ENCODE peak calls at places on chromosomes 16 and 17, in seven cellular contexts. R is CD4-positive, alpha-beta memory T cell; Z is A549; X is tibial artery; O is brain microvascular endothelial cell; V is breast epithelium; L is neuronal stem cell. C is an unnamed sample.

GRCh38 chr17:71615820-71616219 is 505.0 kb upstream of the SOX9 start:
- DNase-seq in R (no peak), Z (no peak), X (no peak), L (no peak), V (no peak), O (no peak), C (no peak)

GRCh38 chr17:60901806-60902205 is 224.2 kb downstream of the BCAS3 start:
- DNase-seq in V (no peak), O (no peak), R (no peak), X (no peak), L (no peak), Z (no peak), C (no peak)

GRCh38 chr16:4651842-4652241 is 27.2 kb downstream of the MGRN1 start:
- DNase-seq in R (no peak), O (no peak), L (no peak), Z (no peak), V (no peak), X (no peak), C (no peak)

GRCh38 chr16:67842509-67843342 is 606 bp downstream of the THAP11 start:
- DNase-seq in O (peak; percentile 41), L (peak; percentile 50), X (peak; percentile 76), R (peak; percentile 87), V (no peak), Z (no peak), C (peak; percentile 55)

GRCh38 chr16:11429113-11429512 is 83.9 kb downstream of the RMI2 start:
- DNase-seq in V (no peak), X (no peak), O (no peak), R (no peak), L (no peak), Z (no peak), C (no peak)

GRCh38 chr17:36001862-36002603 is 680 bp upstream of the CCL15 start:
- DNase-seq in L (no peak), X (no peak), R (no peak), Z (no peak), O (no peak), V (no peak), C (no peak)

GRCh38 chr17:42525221-42525620 is 10.8 kb upstream of the NAGLU start:
- DNase-seq in V (no peak), X (no peak), O (peak; percentile 47), Z (no peak), R (no peak), L (no peak), C (no peak)

GRCh38 chr16:13014516-13014915 is 113.1 kb downstream of the SHISA9 start:
- DNase-seq in X (no peak), L (no peak), O (no peak), Z (no peak), V (no peak), R (no peak), C (no peak)

GRCh38 chr17:69913241-69914015 is 161.6 kb upstream of the KCNJ16 start:
- DNase-seq in R (no peak), Z (no peak), X (no peak), L (no peak), V (no peak), O (no peak), C (no peak)

GRCh38 chr17:77842148-77842905 is 116.2 kb upstream of the TNRC6C start:
- DNase-seq in V (no peak), O (peak; percentile 34), Z (no peak), X (peak; percentile 45), L (no peak), R (no peak), C (no peak)

GRCh38 chr16:84511821-84512220 is 7.4 kb upstream of the MEAK7 start:
- DNase-seq in V (no peak), Z (no peak), X (peak; percentile 64), R (no peak), L (no peak), O (no peak), C (no peak)

GRCh38 chr16:49335828-49336227 is 37.8 kb upstream of the C16orf78 start:
- DNase-seq in V (no peak), L (no peak), R (no peak), X (no peak), O (no peak), Z (no peak), C (no peak)

GRCh38 chr17:33964344-33964979 is 290.6 kb upstream of the CCL2 start:
- DNase-seq in L (no peak), O (no peak), X (no peak), V (no peak), R (peak; percentile 36), Z (no peak), C (no peak)

GRCh38 chr17:9120471-9120870 is 99.2 kb downstream of the NTN1 start:
- DNase-seq in R (no peak), X (peak; percentile 61), L (no peak), V (no peak), Z (no peak), O (no peak), C (no peak)

GRCh38 chr17:74325743-74326379 is at the start of gene KIF19:
- DNase-seq in Z (no peak), R (peak; percentile 56), O (no peak), L (peak; percentile 52), V (no peak), X (no peak), C (peak; percentile 24)

GRCh38 chr16:64841071-64841470 is 280.8 kb downstream of the CDH11 start:
- DNase-seq in L (no peak), R (no peak), V (no peak), O (peak; percentile 24), Z (no peak), X (no peak), C (no peak)

GRCh38 chr17:2481760-2482159 is 29.9 kb downstream of the METTL16 start:
- DNase-seq in L (no peak), R (no peak), V (no peak), Z (no peak), O (no peak), X (no peak), C (no peak)

GRCh38 chr16:12062343-12063003 is 85.9 kb downstream of the SNX29 start:
- DNase-seq in L (no peak), X (peak; percentile 94), V (no peak), Z (no peak), R (no peak), O (peak; percentile 79), C (no peak)

GRCh38 chr16:85436207-85436606 is 176.9 kb upstream of the GSE1 start:
- DNase-seq in O (no peak), L (no peak), R (no peak), Z (no peak), X (no peak), V (no peak), C (no peak)

GRCh38 chr17:73952498-73953205 is 250.8 kb upstream of the RPL38 start:
- DNase-seq in V (no peak), L (peak; percentile 54), Z (peak; percentile 82), O (no peak), X (no peak), R (no peak), C (peak; percentile 15)

GRCh38 chr16:87963400-87963799 is 12.2 kb downstream of the BANP start:
- DNase-seq in R (peak; percentile 87), X (no peak), L (no peak), V (no peak), O (peak; percentile 89), Z (no peak), C (no peak)

GRCh38 chr17:14211778-14212177 is 24.9 kb downstream of the CDRT15 start:
- DNase-seq in O (no peak), Z (no peak), L (no peak), X (no peak), V (no peak), R (no peak), C (no peak)

GRCh38 chr16:593406-593805 is 3.5 kb downstream of the RAB40C start:
- DNase-seq in Z (no peak), O (no peak), V (peak; percentile 70), X (no peak), L (no peak), R (no peak), C (no peak)

GRCh38 chr17:56913000-56913866 is 616 bp downstream of the TRIM25 start:
- DNase-seq in R (no peak), X (no peak), O (no peak), V (peak; percentile 54), L (peak; percentile 17), Z (no peak), C (no peak)
- H3K27ac ChIP-seq in R (peak overlapping the region; percentile 85), X (peak overlapping the region; percentile 86), O (peak overlapping the region; percentile 24), V (peak overlapping the region; percentile 92), L (no peak overlapping the region), Z (peak overlapping the region; percentile 93), C (peak overlapping the region; percentile 61)

DNA sequence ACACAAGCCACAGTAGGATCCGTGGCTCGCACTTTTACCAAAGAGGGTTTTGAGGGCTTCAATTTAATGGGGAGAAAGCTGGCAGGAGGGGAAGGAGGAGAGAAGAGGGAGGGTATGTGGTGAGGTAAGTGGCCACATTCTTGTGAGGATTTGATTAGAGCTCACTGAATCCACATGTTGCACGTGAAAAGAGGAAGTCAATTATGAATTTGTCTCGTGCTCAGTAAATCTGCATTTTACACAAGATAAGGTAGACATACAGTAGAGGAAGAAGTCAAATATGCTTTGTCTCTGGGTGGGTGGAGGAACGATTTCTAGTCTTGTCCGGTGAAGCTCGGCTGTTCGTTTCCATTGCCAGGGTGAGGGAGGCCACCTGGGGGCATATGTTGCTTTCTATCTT is 862 bp downstream of the ZNF232 start:
- DNase-seq in L (peak; percentile 4), R (no peak), V (no peak), O (no peak), Z (no peak), X (no peak), C (no peak)
- H3K27ac ChIP-seq in L (no peak overlapping the region), R (peak overlapping the region; percentile 57), V (peak overlapping the region; percentile 76), O (no peak overlapping the region), Z (no peak overlapping the region), X (peak overlapping the region; percentile 76), C (no peak overlapping the region)

DNA sequence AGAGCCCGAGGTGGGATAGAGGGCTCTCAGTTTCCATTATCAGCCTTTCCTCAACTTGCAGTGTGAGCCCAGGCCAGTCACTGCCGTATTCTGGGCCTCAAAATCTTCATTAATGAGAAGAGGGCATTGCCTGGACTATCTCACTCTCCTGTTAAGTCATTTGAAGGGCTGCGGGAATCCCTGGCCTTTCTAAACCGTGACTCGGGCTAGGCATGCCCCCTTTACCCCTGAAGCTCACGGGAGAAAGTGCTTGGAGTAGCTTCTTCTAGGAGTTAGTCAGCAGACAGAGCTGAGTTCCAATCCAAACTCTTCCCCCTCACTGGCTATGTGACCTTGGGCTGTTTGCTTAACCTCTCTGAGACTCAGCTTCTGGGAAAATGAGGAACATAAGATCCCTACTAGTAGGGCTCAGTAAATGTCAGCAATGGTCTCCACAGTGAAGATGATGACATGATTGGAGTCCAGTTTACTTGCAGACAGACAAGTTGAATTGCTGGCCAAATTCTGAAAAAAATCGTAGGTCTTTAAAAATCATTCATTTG is 5.7 kb upstream of the B9D1 start:
- DNase-seq in X (no peak), O (no peak), R (no peak), V (no peak), L (no peak), Z (no peak), C (no peak)
- H3K27ac ChIP-seq in X (peak overlapping the region; percentile 66), O (no peak overlapping the region), R (no peak overlapping the region), V (peak overlapping the region; percentile 3), L (no peak overlapping the region), Z (peak overlapping the region; percentile 8), C (no peak overlapping the region)

GRCh38 chr17:80783461-80783860 is 208.2 kb upstream of the CHMP6 start:
- DNase-seq in V (peak; percentile 2), X (no peak), L (no peak), R (no peak), O (no peak), Z (no peak), C (no peak)
- H3K27ac ChIP-seq in V (no peak overlapping the region), X (peak overlapping the region; percentile 40), L (no peak overlapping the region), R (peak overlapping the region; percentile 46), O (peak overlapping the region; percentile 68), Z (peak overlapping the region; percentile 74), C (no peak overlapping the region)

GRCh38 chr17:40558651-40559015 is 6.6 kb downstream of the CCR7 start:
- DNase-seq in R (no peak), O (no peak), L (no peak), Z (no peak), X (no peak), V (no peak), C (no peak)
- H3K27ac ChIP-seq in R (peak overlapping the region; percentile 94), O (no peak overlapping the region), L (no peak overlapping the region), Z (peak overlapping the region; percentile 95), X (peak overlapping the region; percentile 44), V (peak overlapping the region; percentile 97), C (no peak overlapping the region)